ENCODE peak calls at places on chromosome 22, in five cellular contexts. A is adrenal gland, Y is neuronal stem cell, S is SJSA1, X is left ventricle myocardium inferior. G is an unnamed sample.

GRCh38 chr22:40326905-40327735 is 19.2 kb upstream of the ADSL start:
- DNase-seq in A (peak; percentile 38), Y (peak; percentile 29), S (peak; percentile 78), X (no peak), G (no peak)

GRCh38 chr22:49019737-49020136 is 807.9 kb downstream of the BRD1 start:
- DNase-seq in A (no peak), Y (no peak), S (peak; percentile 24), X (no peak), G (no peak)

GRCh38 chr22:50261615-50262459 is at the start of gene MAPK12:
- DNase-seq in A (no peak), Y (peak; percentile 71), S (no peak), X (no peak), G (no peak)

GRCh38 chr22:17707526-17707925 is 66.7 kb downstream of the BID start:
- DNase-seq in A (no peak), Y (no peak), S (no peak), X (no peak), G (no peak)

GRCh38 chr22:36658900-36659299 is 44.7 kb downstream of the CACNG2 start:
- DNase-seq in A (no peak), Y (no peak), S (no peak), X (no peak), G (no peak)

GRCh38 chr22:41245917-41246499 is 5.3 kb upstream of the CHADL start:
- DNase-seq in A (no peak), Y (no peak), S (no peak), X (no peak), G (no peak)

GRCh38 chr22:38700271-38700788 is 413 bp downstream of the JOSD1 start:
- DNase-seq in A (peak; percentile 78), Y (no peak), S (peak; percentile 77), X (peak; percentile 74), G (peak; percentile 86)

GRCh38 chr22:44427506-44428470 is 70.2 kb downstream of the RTL6 start:
- DNase-seq in A (no peak), Y (no peak), S (no peak), X (no peak), G (peak; percentile 38)

GRCh38 chr22:44928711-44929347 is 81.0 kb downstream of the PHF21B start:
- DNase-seq in A (no peak), Y (no peak), S (no peak), X (peak; percentile 5), G (peak; percentile 32)

GRCh38 chr22:40204331-40205116 is 26.8 kb downstream of the TNRC6B start:
- DNase-seq in A (peak; percentile 73), Y (no peak), S (peak; percentile 74), X (peak; percentile 25), G (no peak)

GRCh38 chr22:44266811-44267760 is 45.7 kb downstream of the SHISAL1 start:
- DNase-seq in A (no peak), Y (no peak), S (no peak), X (no peak), G (peak; percentile 34)

GRCh38 chr22:30754971-30755759 is 60.5 kb downstream of the OSBP2 start:
- DNase-seq in A (peak; percentile 85), Y (peak; percentile 51), S (peak; percentile 54), X (peak; percentile 21), G (no peak)

GRCh38 chr22:19666663-19667593 is 47.4 kb upstream of the SEPTIN5 start:
- DNase-seq in A (peak; percentile 31), Y (no peak), S (no peak), X (no peak), G (no peak)

GRCh38 chr22:50546326-50547230 is 879 bp downstream of the KLHDC7B start:
- DNase-seq in A (no peak), Y (no peak), S (no peak), X (no peak), G (peak; percentile 45)

GRCh38 chr22:23177197-23177596 is 3.1 kb upstream of the BCR start:
- DNase-seq in A (no peak), Y (no peak), S (no peak), X (no peak), G (no peak)
- H3K4me1 ChIP-seq in A (peaks cover 16% of the 10 kb centered on the region), Y (peaks cover 15% of the 10 kb centered on the region), S (peaks cover 32% of the 10 kb centered on the region), X (peaks cover 28% of the 10 kb centered on the region), G (peaks cover 27% of the 10 kb centered on the region)

GRCh38 chr22:47690166-47690565 is 927.7 kb downstream of the TBC1D22A start:
- DNase-seq in A (no peak), Y (no peak), S (no peak), X (no peak), G (no peak)

GRCh38 chr22:47687364-47687655 is 924.9 kb downstream of the TBC1D22A start:
- DNase-seq in A (no peak), Y (no peak), S (no peak), X (no peak), G (no peak)

GRCh38 chr22:47686594-47687363 is 924.3 kb downstream of the TBC1D22A start:
- DNase-seq in A (peak; percentile 7), Y (no peak), S (peak; percentile 16), X (no peak), G (no peak)

GRCh38 chr22:47690586-47690985 is 928.1 kb downstream of the TBC1D22A start:
- DNase-seq in A (peak; percentile 20), Y (no peak), S (peak; percentile 28), X (no peak), G (no peak)

DNA sequence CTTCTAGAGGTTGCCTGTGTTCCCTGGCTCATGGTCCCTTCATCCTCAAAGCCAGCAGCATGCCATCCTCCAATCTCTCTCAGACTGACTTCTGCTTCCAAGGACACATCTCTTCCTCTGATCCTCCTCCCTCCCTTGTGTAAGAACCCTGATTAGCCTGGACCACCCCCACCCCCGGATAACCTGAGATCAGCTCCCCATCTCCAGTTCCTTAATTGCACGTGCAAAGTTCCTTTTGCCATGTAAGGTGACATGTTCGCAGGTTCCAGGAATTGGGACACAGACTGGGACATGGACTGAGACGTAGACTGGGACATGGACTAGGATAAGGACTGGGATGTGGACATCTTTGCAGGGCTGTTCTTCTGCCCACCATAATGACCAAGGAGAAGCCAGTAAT is 925.3 kb downstream of the TBC1D22A start:
- DNase-seq in A (peak; percentile 5), Y (no peak), S (peak; percentile 14), X (no peak), G (no peak)
- H3K9me3 ChIP-seq in A (no peaks in the 10 kb centered on the region), Y (peaks cover 9% of the 10 kb centered on the region), S (no peaks in the 10 kb centered on the region), X (peaks cover 24% of the 10 kb centered on the region), G (peaks cover 5% of the 10 kb centered on the region)

GRCh38 chr22:42585096-42585495 is 29.6 kb downstream of the POLDIP3 start:
- DNase-seq in A (no peak), Y (no peak), S (no peak), X (no peak), G (no peak)

GRCh38 chr22:42577623-42578240 is 24.0 kb downstream of the SERHL2 start:
- DNase-seq in A (peak; percentile 77), Y (no peak), S (no peak), X (no peak), G (no peak)

GRCh38 chr22:42582987-42583386 is 29.2 kb downstream of the SERHL2 start:
- DNase-seq in A (no peak), Y (no peak), S (no peak), X (no peak), G (no peak)

GRCh38 chr22:42584364-42584940 is 30.2 kb downstream of the POLDIP3 start:
- DNase-seq in A (no peak), Y (no peak), S (no peak), X (no peak), G (no peak)

GRCh38 chr22:42581762-42582716 is 28.3 kb downstream of the SERHL2 start:
- DNase-seq in A (peak; percentile 87), Y (peak; percentile 64), S (peak; percentile 79), X (peak; percentile 86), G (peak; percentile 84)
- H3K27ac ChIP-seq in A (no peak overlapping the region), Y (no peak overlapping the region), S (peak overlapping the region; percentile 52), X (peak overlapping the region; percentile 69), G (peak overlapping the region; percentile 46)

DNA sequence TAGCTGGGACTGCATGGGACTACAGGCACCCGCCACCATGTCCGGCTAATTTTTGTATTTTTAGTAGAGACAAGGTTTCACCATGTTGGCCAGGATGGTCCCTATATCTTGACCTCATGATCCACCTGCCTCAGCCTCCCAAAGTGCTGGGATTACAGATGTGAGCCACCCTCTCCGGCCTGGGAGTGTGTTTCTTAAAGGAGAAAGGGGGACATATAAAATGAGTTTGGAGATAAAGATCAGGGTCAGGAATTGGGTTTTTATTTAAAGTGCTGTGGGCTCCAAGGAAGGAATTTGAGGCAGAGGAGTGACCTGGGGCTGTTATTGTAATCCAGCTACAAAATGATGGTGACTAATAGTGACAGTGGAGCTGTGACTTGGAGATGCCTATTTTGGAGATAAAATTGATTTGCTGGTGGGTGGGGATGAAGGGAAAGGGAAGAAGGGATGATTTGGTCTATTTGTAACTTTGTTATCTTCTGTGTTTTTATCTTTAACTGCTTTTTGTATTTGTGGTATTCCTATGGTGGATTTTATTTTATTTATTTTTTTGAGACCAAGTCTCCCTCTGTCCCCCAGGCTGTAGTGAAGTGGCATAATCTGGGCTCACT is 5.0 kb downstream of the CRKL start:
- DNase-seq in A (no peak), Y (no peak), S (no peak), X (no peak), G (no peak)
- H3K4me1 ChIP-seq in A (peaks cover 15% of the 10 kb centered on the region), Y (peaks cover 12% of the 10 kb centered on the region), S (peaks cover 16% of the 10 kb centered on the region), X (peaks cover 84% of the 10 kb centered on the region), G (peaks cover 58% of the 10 kb centered on the region)

GRCh38 chr22:47582067-47582466 is 819.6 kb downstream of the TBC1D22A start:
- DNase-seq in A (no peak), Y (no peak), S (no peak), X (no peak), G (no peak)

GRCh38 chr22:47587361-47587760 is 824.9 kb downstream of the TBC1D22A start:
- DNase-seq in A (no peak), Y (no peak), S (no peak), X (no peak), G (no peak)

GRCh38 chr22:47586038-47586437 is 823.6 kb downstream of the TBC1D22A start:
- DNase-seq in A (no peak), Y (no peak), S (no peak), X (no peak), G (no peak)

GRCh38 chr22:47586946-47587345 is 824.5 kb downstream of the TBC1D22A start:
- DNase-seq in A (no peak), Y (no peak), S (no peak), X (no peak), G (no peak)

DNA sequence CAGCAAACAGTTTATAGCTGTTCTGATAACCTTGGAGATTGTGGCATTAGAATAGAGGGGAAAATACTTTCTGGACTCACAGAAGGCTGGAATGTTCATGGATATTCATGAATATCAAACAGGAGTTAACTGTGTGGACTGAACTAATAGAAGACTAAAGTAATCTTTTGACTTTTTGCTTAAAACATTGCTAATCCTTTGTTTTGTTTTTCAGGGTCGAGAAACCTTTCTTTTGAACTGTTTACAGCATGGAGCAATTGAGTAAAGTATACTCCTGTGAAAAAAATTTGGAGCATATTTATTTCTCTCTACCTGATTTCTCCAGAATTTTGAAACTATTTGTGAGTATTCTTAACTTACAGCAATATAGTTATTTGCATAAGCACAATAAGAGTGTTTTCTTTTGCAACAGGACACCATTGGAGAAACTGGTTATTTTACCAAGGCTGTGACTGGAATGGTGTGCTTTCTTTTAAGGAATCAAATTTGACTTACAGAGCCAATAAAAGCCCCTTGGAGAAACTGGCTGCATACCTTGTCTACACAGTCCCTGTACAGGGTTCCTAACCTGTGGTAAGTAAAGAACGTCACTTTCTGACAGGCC is 821.6 kb downstream of the TBC1D22A start:
- DNase-seq in A (no peak), Y (no peak), S (no peak), X (no peak), G (no peak)
- H3K9me3 ChIP-seq in A (no peaks in the 10 kb centered on the region), Y (peaks cover 22% of the 10 kb centered on the region), S (no peaks in the 10 kb centered on the region), X (peaks cover 29% of the 10 kb centered on the region), G (peaks cover 13% of the 10 kb centered on the region)

GRCh38 chr22:42602470-42602869 is 12.2 kb downstream of the POLDIP3 start:
- DNase-seq in A (no peak), Y (no peak), S (no peak), X (no peak), G (no peak)
- H3K27ac ChIP-seq in A (no peak overlapping the region), Y (no peak overlapping the region), S (no peak overlapping the region), X (no peak overlapping the region), G (peak overlapping the region; percentile 6)

G was measured in lower lobe of right lung.